ENCODE peak calls at places on chromosomes 6 and 20, in six cellular contexts. X is H1, Y is neural progenitor cell, Q is neuronal stem cell, W is PC-3, N is MM.1S. E is an unnamed sample.

GRCh38 chr6:106360410-106360988 is at the start of gene CRYBG1:
- DNase-seq in W (peak; percentile 90), X (peak; percentile 77), Q (peak; percentile 63), N (peak; percentile 73), Y (peak; percentile 78), E (peak; percentile 21)

GRCh38 chr6:118313762-118314161 is 234.3 kb upstream of the PLN start:
- DNase-seq in N (no peak), W (no peak), X (no peak), Q (no peak), Y (no peak), E (no peak)

GRCh38 chr6:1576711-1577110 is 33.0 kb upstream of the FOXC1 start:
- DNase-seq in Y (no peak), W (no peak), N (no peak), X (no peak), Q (no peak), E (no peak)

GRCh38 chr20:818001-818664 is 15.4 kb upstream of the FAM110A start:
- DNase-seq in N (no peak), W (peak; percentile 72), Q (no peak), X (no peak), Y (no peak), E (no peak)

GRCh38 chr6:87832025-87832825 is 130.2 kb upstream of the AKIRIN2 start:
- DNase-seq in N (peak; percentile 64), Q (no peak), W (peak; percentile 49), Y (no peak), X (no peak), E (peak; percentile 22)

GRCh38 chr6:136920858-136921520 is 1.1 kb upstream of the SLC35D3 start:
- DNase-seq in Q (peak; percentile 27), X (no peak), Y (peak; percentile 42), N (no peak), W (no peak), E (peak; percentile 41)

GRCh38 chr6:44339301-44339700 is 3.1 kb upstream of the SPATS1 start:
- DNase-seq in Y (no peak), W (no peak), N (no peak), X (no peak), Q (no peak), E (no peak)

GRCh38 chr6:6646859-6647258 is 58.3 kb downstream of the LY86 start:
- DNase-seq in X (no peak), N (no peak), W (no peak), Y (no peak), Q (no peak), E (no peak)

GRCh38 chr6:3405182-3405518 is 51.7 kb downstream of the SLC22A23 start:
- DNase-seq in Y (no peak), W (peak; percentile 51), Q (no peak), X (no peak), N (no peak), E (no peak)

GRCh38 chr6:65202738-65203137 is 504.3 kb downstream of the EYS start:
- DNase-seq in X (no peak), N (no peak), Q (no peak), Y (no peak), W (no peak), E (no peak)

GRCh38 chr6:54990001-54990400 is 143.4 kb downstream of the FAM83B start:
- DNase-seq in Q (no peak), X (no peak), N (peak; percentile 33), W (peak; percentile 52), Y (no peak), E (peak; percentile 50)

GRCh38 chr6:111338843-111339242 is 144.2 kb downstream of the REV3L start:
- DNase-seq in N (peak; percentile 71), X (no peak), Y (no peak), W (no peak), Q (no peak), E (no peak)

GRCh38 chr6:10945845-10946244 is 59.0 kb downstream of the SYCP2L start:
- DNase-seq in N (no peak), Q (no peak), W (no peak), Y (no peak), X (no peak), E (no peak)

GRCh38 chr6:56804996-56805395 is 149.9 kb upstream of the BEND6 start:
- DNase-seq in Y (no peak), Q (no peak), X (no peak), N (no peak), W (peak; percentile 68), E (peak; percentile 40)

GRCh38 chr6:134415681-134416080 is 97.8 kb upstream of the SGK1 start:
- DNase-seq in N (no peak), Q (no peak), Y (no peak), W (no peak), X (no peak), E (no peak)

GRCh38 chr6:31446481-31446880 is 43.1 kb downstream of the MICA start:
- DNase-seq in X (no peak), Y (no peak), Q (no peak), N (no peak), W (no peak), E (no peak)

GRCh38 chr6:153092082-153093013 is 38.7 kb downstream of the RGS17 start:
- DNase-seq in N (no peak), Y (no peak), Q (no peak), W (peak; percentile 55), X (no peak), E (peak; percentile 96)

GRCh38 chr6:153087436-153087835 is 43.6 kb downstream of the RGS17 start:
- DNase-seq in N (no peak), Y (no peak), Q (no peak), X (no peak), W (no peak), E (no peak)

GRCh38 chr6:153088796-153089195 is 42.3 kb downstream of the RGS17 start:
- DNase-seq in W (peak; percentile 70), Q (no peak), Y (no peak), X (no peak), N (no peak), E (no peak)

GRCh38 chr6:153086225-153086990 is 44.7 kb downstream of the RGS17 start:
- DNase-seq in N (no peak), Q (no peak), Y (no peak), W (no peak), X (no peak), E (no peak)

GRCh38 chr6:153090241-153090930 is 40.7 kb downstream of the RGS17 start:
- DNase-seq in Y (no peak), W (peak; percentile 71), Q (no peak), N (peak; percentile 18), X (no peak), E (peak; percentile 93)
- H2AFZ ChIP-seq in Y (no peak overlapping the region), W (peak overlapping the region; percentile 28), Q (no peak overlapping the region), N (no peak overlapping the region), X (no peak overlapping the region), E (no peak overlapping the region)

GRCh38 chr6:145026267-145026679 is 709.0 kb downstream of the EPM2A start:
- DNase-seq in Y (no peak), W (no peak), X (no peak), N (no peak), Q (no peak), E (no peak)
- H2AFZ ChIP-seq in Y (no peak overlapping the region), W (no peak overlapping the region), X (no peak overlapping the region), N (no peak overlapping the region), Q (no peak overlapping the region), E (no peak overlapping the region)

GRCh38 chr6:48472121-48472520 is 361.1 kb upstream of the PTCHD4 start:
- DNase-seq in W (no peak), Q (no peak), Y (no peak), X (no peak), N (no peak), E (peak; percentile 34)
- H2AFZ ChIP-seq in W (no peak overlapping the region), Q (no peak overlapping the region), Y (no peak overlapping the region), X (no peak overlapping the region), N (no peak overlapping the region), E (no peak overlapping the region)

GRCh38 chr6:14216931-14217684 is 99.5 kb downstream of the CD83 start:
- DNase-seq in Y (no peak), N (no peak), Q (no peak), W (no peak), X (no peak), E (no peak)
- H2AFZ ChIP-seq in Y (no peak overlapping the region), N (no peak overlapping the region), Q (no peak overlapping the region), W (no peak overlapping the region), X (no peak overlapping the region), E (no peak overlapping the region)

GRCh38 chr6:72322778-72323177 is 299.1 kb upstream of the KCNQ5 start:
- DNase-seq in N (no peak), Y (no peak), W (no peak), Q (no peak), X (no peak), E (no peak)

GRCh38 chr6:72324591-72324990 is 297.3 kb upstream of the KCNQ5 start:
- DNase-seq in Y (no peak), W (no peak), N (no peak), X (no peak), Q (no peak), E (no peak)

DNA sequence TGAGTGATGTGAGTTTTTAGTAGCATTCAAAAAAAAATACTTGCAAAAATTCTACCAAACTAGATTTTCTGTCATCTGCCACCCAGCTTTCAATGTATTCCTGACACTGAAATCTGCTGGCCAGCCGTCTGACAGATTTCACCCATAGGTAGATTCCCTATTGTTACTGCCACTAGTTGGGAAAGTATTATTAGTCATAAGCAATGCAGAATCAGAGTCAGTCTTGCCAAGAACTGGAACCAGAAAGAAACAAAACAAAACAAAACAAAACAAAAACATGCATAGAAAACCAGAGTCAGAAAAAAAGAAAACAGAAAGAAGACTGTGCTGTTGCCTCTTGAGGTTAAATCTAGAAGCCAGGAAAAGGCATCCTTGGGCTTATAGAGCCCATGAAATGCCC is 293.1 kb upstream of the KCNQ5 start:
- DNase-seq in W (no peak), N (no peak), X (no peak), Q (no peak), Y (no peak), E (no peak)
- H2AFZ ChIP-seq in W (no peak overlapping the region), N (no peak overlapping the region), X (no peak overlapping the region), Q (no peak overlapping the region), Y (no peak overlapping the region), E (no peak overlapping the region)

GRCh38 chr20:10906830-10907229 is 233.0 kb upstream of the JAG1 start:
- DNase-seq in Y (no peak), Q (no peak), X (no peak), N (no peak), W (no peak), E (no peak)

GRCh38 chr20:10916312-10916711 is 242.5 kb upstream of the JAG1 start:
- DNase-seq in X (no peak), Y (no peak), Q (no peak), W (no peak), N (no peak), E (no peak)

GRCh38 chr20:10909803-10910202 is 236.0 kb upstream of the JAG1 start:
- DNase-seq in Y (no peak), N (no peak), W (no peak), Q (no peak), X (no peak), E (no peak)

GRCh38 chr20:10915815-10916214 is 242.0 kb upstream of the JAG1 start:
- DNase-seq in Y (no peak), W (no peak), Q (no peak), N (no peak), X (no peak), E (no peak)

GRCh38 chr20:10910535-10911239 is 236.9 kb upstream of the JAG1 start:
- DNase-seq in Q (no peak), N (no peak), Y (no peak), X (no peak), W (no peak), E (no peak)
- H2AFZ ChIP-seq in Q (peak overlapping the region; percentile 55), N (no peak overlapping the region), Y (peak overlapping the region; percentile 77), X (peak overlapping the region; percentile 9), W (no peak overlapping the region), E (no peak overlapping the region)